ENCODE peak calls at places on chromosomes 16 and 17, in seven cellular contexts. G, V, A, N, B, L and C are unnamed samples.

GRCh38 chr16:72291121-72291520 is 119.2 kb upstream of the PMFBP1 start:
- DNase-seq in G (no peak), V (no peak), A (peak; percentile 82), N (no peak), B (no peak), L (no peak), C (no peak)

GRCh38 chr16:4862639-4863038 is 15.4 kb downstream of the UBN1 start:
- DNase-seq in G (no peak), V (no peak), A (no peak), N (no peak), B (no peak), L (no peak), C (no peak)

GRCh38 chr17:8946476-8946875 is 19.0 kb downstream of the PIK3R5 start:
- DNase-seq in G (no peak), V (no peak), A (peak; percentile 37), N (no peak), B (no peak), L (no peak), C (no peak)

GRCh38 chr17:79835953-79836951 is 3.0 kb downstream of the CBX4 start:
- DNase-seq in G (peak; percentile 27), V (no peak), A (peak; percentile 26), N (peak; percentile 52), B (no peak), L (no peak), C (no peak)

GRCh38 chr16:67158637-67159600 is 790 bp downstream of the TRADD start:
- DNase-seq in G (no peak), V (peak; percentile 65), A (no peak), N (no peak), B (peak; percentile 74), L (peak; percentile 36), C (no peak)

GRCh38 chr16:66858740-66859396 is 14.7 kb downstream of the CA7 start:
- DNase-seq in G (peak; percentile 73), V (no peak), A (peak; percentile 50), N (no peak), B (no peak), L (peak; percentile 71), C (peak; percentile 55)

GRCh38 chr16:88599825-88600538 is 29.8 kb downstream of the ZC3H18 start:
- DNase-seq in G (no peak), V (no peak), A (no peak), N (no peak), B (no peak), L (peak; percentile 29), C (no peak)

GRCh38 chr16:30956601-30957455 is 726 bp upstream of the SETD1A start:
- DNase-seq in G (peak; percentile 88), V (peak; percentile 81), A (peak; percentile 78), N (peak; percentile 93), B (peak; percentile 85), L (peak; percentile 86), C (peak; percentile 91)

GRCh38 chr16:68898026-68898425 is 54.7 kb downstream of the TANGO6 start:
- DNase-seq in G (no peak), V (no peak), A (no peak), N (no peak), B (no peak), L (no peak), C (no peak)

GRCh38 chr17:18093616-18094408 is 6.1 kb downstream of the DRG2 start:
- DNase-seq in G (peak; percentile 63), V (no peak), A (peak; percentile 63), N (no peak), B (no peak), L (peak; percentile 74), C (peak; percentile 72)